ENCODE peak calls at places on chromosomes 13 and 19, in four cellular contexts. N is fibroblast of pulmonary artery; P is naive thymus-derived CD4-positive, alpha-beta T cell; T is endodermal cell. A is an unnamed sample.

GRCh38 chr13:97191615-97192014 is 30.5 kb upstream of the MBNL2 start:
- DNase-seq in T (no peak), N (no peak), P (no peak), A (no peak)

GRCh38 chr13:90403330-90404082 is 944.0 kb upstream of the MIR17HG start:
- DNase-seq in P (no peak), N (no peak), T (no peak), A (no peak)

GRCh38 chr13:30510091-30510490 is 44.4 kb upstream of the HMGB1 start:
- DNase-seq in N (no peak), T (no peak), P (no peak), A (no peak)

GRCh38 chr13:41995946-41996345 is 35.0 kb upstream of the VWA8 start:
- DNase-seq in P (no peak), T (no peak), N (peak; percentile 46), A (peak; percentile 54)

GRCh38 chr13:51315658-51316057 is 23.8 kb upstream of the SERPINE3 start:
- DNase-seq in N (no peak), T (peak; percentile 35), P (no peak), A (no peak)

GRCh38 chr19:32231020-32231419 is 114.4 kb upstream of the ZNF507 start:
- DNase-seq in T (no peak), N (no peak), P (no peak), A (no peak)

GRCh38 chr19:42066075-42066754 is 3.8 kb downstream of the GRIK5 start:
- DNase-seq in N (peak; percentile 10), P (no peak), T (peak; percentile 81), A (peak; percentile 47)

GRCh38 chr19:19459099-19459498 is 53.6 kb downstream of the GATAD2A start:
- DNase-seq in P (no peak), T (no peak), N (peak; percentile 36), A (no peak)

GRCh38 chr19:41971363-41971762 is 12.2 kb upstream of the RABAC1 start:
- DNase-seq in T (no peak), N (no peak), P (no peak), A (no peak)

GRCh38 chr19:30069535-30070197 is 127.6 kb downstream of the URI1 start:
- DNase-seq in P (no peak), T (peak; percentile 22), N (no peak), A (no peak)

GRCh38 chr19:1503089-1503924 is 9.5 kb downstream of the ADAMTSL5 start:
- DNase-seq in P (peak; percentile 80), T (peak; percentile 91), N (peak; percentile 31), A (peak; percentile 84)

GRCh38 chr19:5424192-5424973 is 30.8 kb upstream of the ZNRF4 start:
- DNase-seq in P (no peak), T (no peak), N (no peak), A (no peak)

GRCh38 chr19:5290336-5291262 is 50.0 kb downstream of the PTPRS start:
- DNase-seq in T (no peak), P (no peak), N (no peak), A (no peak)

GRCh38 chr19:17855333-17856152 is 4.2 kb upstream of the RPL18A start:
- DNase-seq in N (peak; percentile 75), P (peak; percentile 95), T (peak; percentile 98), A (peak; percentile 83)

GRCh38 chr13:101917475-101917810 is 465.0 kb downstream of the ITGBL1 start:
- DNase-seq in T (peak; percentile 61), N (no peak), P (no peak), A (no peak)

GRCh38 chr19:42255766-42256750 is 1.1 kb upstream of the ERF start:
- DNase-seq in T (peak; percentile 84), N (peak; percentile 78), P (no peak), A (peak; percentile 27)

GRCh38 chr19:2426661-2427322 is 594 bp downstream of the TIMM13 start:
- DNase-seq in P (peak; percentile 69), T (peak; percentile 85), N (peak; percentile 37), A (peak; percentile 37)

GRCh38 chr13:28059214-28059613 is 41.2 kb downstream of the FLT3 start:
- DNase-seq in T (peak; percentile 88), N (peak; percentile 48), P (peak; percentile 33), A (peak; percentile 53)

GRCh38 chr19:18438331-18439024 is 545 bp upstream of the ISYNA1 start:
- DNase-seq in T (peak; percentile 92), N (peak; percentile 81), P (no peak), A (no peak)

GRCh38 chr13:102870677-102871415 is 25.0 kb downstream of the ERCC5 start:
- DNase-seq in N (peak; percentile 78), T (peak; percentile 83), P (no peak), A (peak; percentile 72)

GRCh38 chr19:11995174-11995573 is 30.3 kb downstream of the ZNF763 start:
- DNase-seq in P (no peak), T (no peak), N (peak; percentile 70), A (no peak)

GRCh38 chr13:95713651-95714050 is 36.7 kb downstream of the DNAJC3 start:
- DNase-seq in T (no peak), N (no peak), P (no peak), A (no peak)

GRCh38 chr13:44197791-44198770 is 175.5 kb upstream of the SERP2 start:
- DNase-seq in P (peak; percentile 47), T (no peak), N (peak; percentile 21), A (no peak)

GRCh38 chr19:447064-447426 is 13.8 kb downstream of the SHC2 start:
- DNase-seq in N (no peak), T (no peak), P (no peak), A (no peak)

GRCh38 chr13:104796581-104796980 is 1730.4 kb upstream of the SLC10A2 start:
- DNase-seq in T (no peak), P (no peak), N (no peak), A (no peak)

GRCh38 chr13:112106467-112107141 is 39.7 kb downstream of the SOX1 start:
- DNase-seq in P (no peak), T (peak; percentile 73), N (no peak), A (no peak)

GRCh38 chr13:49681837-49682236 is 9.4 kb downstream of the EBPL start:
- DNase-seq in P (no peak), T (peak; percentile 12), N (peak; percentile 16), A (no peak)

GRCh38 chr13:26600345-26600761 is 42.9 kb downstream of the WASF3 start:
- DNase-seq in N (no peak), P (no peak), T (no peak), A (no peak)